ENCODE peak calls at places on chromosomes 12 and 14, in six cellular contexts. One of them, this sample, is unnamed.

GRCh38 chr14:21092147-21093011 is 6.1 kb downstream of the ZNF219 start:
- DNase-seq in stimulated activated CD8-positive, alpha-beta memory T cell treated with anti-CD3 and anti-CD28 coated beads, Interleukin-4, amount 100 ng/mL, for 4 hours: peak; percentile 85
- DNase-seq in GM10248: peak; percentile 92
- DNase-seq in T-cell: peak; percentile 83
- DNase-seq in heart right ventricle: peak; percentile 90
- DNase-seq in iPS-NIHi11: peak; percentile 83
- DNase-seq in this sample: peak; percentile 62

GRCh38 chr12:51378749-51379148 is 12.5 kb downstream of the GALNT6 start:
- DNase-seq in iPS-NIHi11: no peak
- DNase-seq in T-cell: no peak
- DNase-seq in GM10248: no peak
- DNase-seq in heart right ventricle: no peak
- DNase-seq in stimulated activated CD8-positive, alpha-beta memory T cell treated with anti-CD3 and anti-CD28 coated beads, Interleukin-4, amount 100 ng/mL, for 4 hours: no peak
- DNase-seq in this sample: no peak

GRCh38 chr14:53539489-53540126 is 386.5 kb upstream of the DDHD1 start:
- DNase-seq in GM10248: peak; percentile 51
- DNase-seq in iPS-NIHi11: peak; percentile 72
- DNase-seq in heart right ventricle: peak; percentile 68
- DNase-seq in stimulated activated CD8-positive, alpha-beta memory T cell treated with anti-CD3 and anti-CD28 coated beads, Interleukin-4, amount 100 ng/mL, for 4 hours: no peak
- DNase-seq in T-cell: no peak
- DNase-seq in this sample: peak; percentile 71

GRCh38 chr14:59583755-59584154 is 7.1 kb upstream of the CCDC175 start:
- DNase-seq in stimulated activated CD8-positive, alpha-beta memory T cell treated with anti-CD3 and anti-CD28 coated beads, Interleukin-4, amount 100 ng/mL, for 4 hours: no peak
- DNase-seq in heart right ventricle: no peak
- DNase-seq in GM10248: no peak
- DNase-seq in iPS-NIHi11: peak; percentile 35
- DNase-seq in T-cell: no peak
- DNase-seq in this sample: peak; percentile 67

GRCh38 chr12:6333029-6333428 is 8.8 kb downstream of the TNFRSF1A start:
- DNase-seq in stimulated activated CD8-positive, alpha-beta memory T cell treated with anti-CD3 and anti-CD28 coated beads, Interleukin-4, amount 100 ng/mL, for 4 hours: no peak
- DNase-seq in heart right ventricle: no peak
- DNase-seq in GM10248: no peak
- DNase-seq in iPS-NIHi11: no peak
- DNase-seq in T-cell: no peak
- DNase-seq in this sample: no peak

GRCh38 chr14:96208739-96209138 is 4.1 kb downstream of the BDKRB2 start:
- DNase-seq in GM10248: no peak
- DNase-seq in iPS-NIHi11: no peak
- DNase-seq in T-cell: no peak
- DNase-seq in stimulated activated CD8-positive, alpha-beta memory T cell treated with anti-CD3 and anti-CD28 coated beads, Interleukin-4, amount 100 ng/mL, for 4 hours: no peak
- DNase-seq in heart right ventricle: no peak
- DNase-seq in this sample: no peak

GRCh38 chr14:28254768-28255167 is 511.8 kb upstream of the FOXG1 start:
- DNase-seq in heart right ventricle: no peak
- DNase-seq in T-cell: no peak
- DNase-seq in iPS-NIHi11: no peak
- DNase-seq in stimulated activated CD8-positive, alpha-beta memory T cell treated with anti-CD3 and anti-CD28 coated beads, Interleukin-4, amount 100 ng/mL, for 4 hours: no peak
- DNase-seq in GM10248: no peak
- DNase-seq in this sample: no peak

GRCh38 chr12:56261503-56262230 is 3.5 kb upstream of the ANKRD52 start:
- DNase-seq in GM10248: no peak
- DNase-seq in stimulated activated CD8-positive, alpha-beta memory T cell treated with anti-CD3 and anti-CD28 coated beads, Interleukin-4, amount 100 ng/mL, for 4 hours: no peak
- DNase-seq in T-cell: no peak
- DNase-seq in heart right ventricle: no peak
- DNase-seq in iPS-NIHi11: no peak
- DNase-seq in this sample: no peak

GRCh38 chr14:53532871-53533270 is 379.7 kb upstream of the DDHD1 start:
- DNase-seq in GM10248: no peak
- DNase-seq in T-cell: no peak
- DNase-seq in heart right ventricle: no peak
- DNase-seq in stimulated activated CD8-positive, alpha-beta memory T cell treated with anti-CD3 and anti-CD28 coated beads, Interleukin-4, amount 100 ng/mL, for 4 hours: no peak
- DNase-seq in iPS-NIHi11: no peak
- DNase-seq in this sample: no peak

GRCh38 chr12:92111256-92111655 is 34.4 kb downstream of the BTG1 start:
- DNase-seq in iPS-NIHi11: no peak
- DNase-seq in heart right ventricle: no peak
- DNase-seq in GM10248: no peak
- DNase-seq in stimulated activated CD8-positive, alpha-beta memory T cell treated with anti-CD3 and anti-CD28 coated beads, Interleukin-4, amount 100 ng/mL, for 4 hours: no peak
- DNase-seq in T-cell: no peak
- DNase-seq in this sample: no peak

GRCh38 chr12:110689601-110690430 is 901 bp upstream of the HVCN1 start:
- DNase-seq in GM10248: peak; percentile 80
- DNase-seq in heart right ventricle: peak; percentile 51
- DNase-seq in T-cell: peak; percentile 28
- DNase-seq in stimulated activated CD8-positive, alpha-beta memory T cell treated with anti-CD3 and anti-CD28 coated beads, Interleukin-4, amount 100 ng/mL, for 4 hours: no peak
- DNase-seq in iPS-NIHi11: no peak
- DNase-seq in this sample: peak; percentile 38

GRCh38 chr12:71892059-71892458 is 46.6 kb upstream of the TPH2 start:
- DNase-seq in T-cell: no peak
- DNase-seq in iPS-NIHi11: no peak
- DNase-seq in GM10248: no peak
- DNase-seq in stimulated activated CD8-positive, alpha-beta memory T cell treated with anti-CD3 and anti-CD28 coated beads, Interleukin-4, amount 100 ng/mL, for 4 hours: no peak
- DNase-seq in heart right ventricle: no peak
- DNase-seq in this sample: no peak

GRCh38 chr12:109389146-109389545 is 41.4 kb downstream of the MYO1H start:
- DNase-seq in T-cell: no peak
- DNase-seq in GM10248: no peak
- DNase-seq in stimulated activated CD8-positive, alpha-beta memory T cell treated with anti-CD3 and anti-CD28 coated beads, Interleukin-4, amount 100 ng/mL, for 4 hours: no peak
- DNase-seq in heart right ventricle: no peak
- DNase-seq in iPS-NIHi11: peak; percentile 26
- DNase-seq in this sample: peak; percentile 54

GRCh38 chr14:104680056-104680805 is 9.2 kb upstream of the INF2 start:
- DNase-seq in stimulated activated CD8-positive, alpha-beta memory T cell treated with anti-CD3 and anti-CD28 coated beads, Interleukin-4, amount 100 ng/mL, for 4 hours: no peak
- DNase-seq in GM10248: no peak
- DNase-seq in heart right ventricle: no peak
- DNase-seq in iPS-NIHi11: no peak
- DNase-seq in T-cell: no peak
- DNase-seq in this sample: no peak

GRCh38 chr12:122813310-122813713 is 21.9 kb upstream of the HIP1R start:
- DNase-seq in iPS-NIHi11: no peak
- DNase-seq in heart right ventricle: no peak
- DNase-seq in stimulated activated CD8-positive, alpha-beta memory T cell treated with anti-CD3 and anti-CD28 coated beads, Interleukin-4, amount 100 ng/mL, for 4 hours: no peak
- DNase-seq in GM10248: peak; percentile 60
- DNase-seq in T-cell: no peak
- DNase-seq in this sample: no peak

GRCh38 chr14:23252420-23253333 is 14.9 kb downstream of the RNF212B start:
- DNase-seq in GM10248: no peak
- DNase-seq in T-cell: no peak
- DNase-seq in stimulated activated CD8-positive, alpha-beta memory T cell treated with anti-CD3 and anti-CD28 coated beads, Interleukin-4, amount 100 ng/mL, for 4 hours: no peak
- DNase-seq in iPS-NIHi11: peak; percentile 44
- DNase-seq in heart right ventricle: no peak
- DNase-seq in this sample: no peak

GRCh38 chr14:50345891-50346422 is 33.8 kb downstream of the DMAC2L start:
- DNase-seq in heart right ventricle: no peak
- DNase-seq in iPS-NIHi11: no peak
- DNase-seq in stimulated activated CD8-positive, alpha-beta memory T cell treated with anti-CD3 and anti-CD28 coated beads, Interleukin-4, amount 100 ng/mL, for 4 hours: no peak
- DNase-seq in T-cell: no peak
- DNase-seq in GM10248: no peak
- DNase-seq in this sample: no peak

GRCh38 chr12:90280564-90281058 is 572.0 kb upstream of the ATP2B1 start:
- DNase-seq in T-cell: no peak
- DNase-seq in stimulated activated CD8-positive, alpha-beta memory T cell treated with anti-CD3 and anti-CD28 coated beads, Interleukin-4, amount 100 ng/mL, for 4 hours: no peak
- DNase-seq in heart right ventricle: no peak
- DNase-seq in GM10248: no peak
- DNase-seq in iPS-NIHi11: no peak
- DNase-seq in this sample: no peak

GRCh38 chr12:121614872-121615467 is 11.4 kb upstream of the ORAI1 start:
- DNase-seq in stimulated activated CD8-positive, alpha-beta memory T cell treated with anti-CD3 and anti-CD28 coated beads, Interleukin-4, amount 100 ng/mL, for 4 hours: no peak
- DNase-seq in iPS-NIHi11: no peak
- DNase-seq in GM10248: no peak
- DNase-seq in T-cell: no peak
- DNase-seq in heart right ventricle: no peak
- DNase-seq in this sample: no peak

GRCh38 chr12:47770086-47770726 is 2.8 kb upstream of the SLC48A1 start:
- DNase-seq in T-cell: no peak
- DNase-seq in iPS-NIHi11: no peak
- DNase-seq in stimulated activated CD8-positive, alpha-beta memory T cell treated with anti-CD3 and anti-CD28 coated beads, Interleukin-4, amount 100 ng/mL, for 4 hours: no peak
- DNase-seq in heart right ventricle: no peak
- DNase-seq in GM10248: no peak
- DNase-seq in this sample: no peak

GRCh38 chr12:124453419-124454351 is 113.7 kb downstream of the NCOR2 start:
- DNase-seq in stimulated activated CD8-positive, alpha-beta memory T cell treated with anti-CD3 and anti-CD28 coated beads, Interleukin-4, amount 100 ng/mL, for 4 hours: peak; percentile 63
- DNase-seq in T-cell: peak; percentile 80
- DNase-seq in GM10248: peak; percentile 90
- DNase-seq in heart right ventricle: peak; percentile 90
- DNase-seq in iPS-NIHi11: peak; percentile 53
- DNase-seq in this sample: peak; percentile 63

GRCh38 chr12:99111600-99111999 is 466.5 kb downstream of the APAF1 start:
- DNase-seq in T-cell: no peak
- DNase-seq in GM10248: no peak
- DNase-seq in iPS-NIHi11: peak; percentile 25
- DNase-seq in heart right ventricle: no peak
- DNase-seq in stimulated activated CD8-positive, alpha-beta memory T cell treated with anti-CD3 and anti-CD28 coated beads, Interleukin-4, amount 100 ng/mL, for 4 hours: no peak
- DNase-seq in this sample: peak; percentile 92

GRCh38 chr12:109074866-109075265 is 18.4 kb downstream of the ALKBH2 start:
- DNase-seq in T-cell: no peak
- DNase-seq in iPS-NIHi11: no peak
- DNase-seq in stimulated activated CD8-positive, alpha-beta memory T cell treated with anti-CD3 and anti-CD28 coated beads, Interleukin-4, amount 100 ng/mL, for 4 hours: no peak
- DNase-seq in GM10248: no peak
- DNase-seq in heart right ventricle: no peak
- DNase-seq in this sample: no peak

GRCh38 chr12:124397807-124398577 is 103.1 kb downstream of the RFLNA start:
- DNase-seq in iPS-NIHi11: no peak
- DNase-seq in stimulated activated CD8-positive, alpha-beta memory T cell treated with anti-CD3 and anti-CD28 coated beads, Interleukin-4, amount 100 ng/mL, for 4 hours: no peak
- DNase-seq in T-cell: no peak
- DNase-seq in GM10248: no peak
- DNase-seq in heart right ventricle: no peak
- DNase-seq in this sample: peak; percentile 74

This sample was measured in NCI-H69.